ENCODE peak calls at places on chromosomes 1 and 21, in nine cellular contexts. O is heart left ventricle; U is AG04449; N is kidney; F is lower leg skin; D is activated B cell treated with CpG ODN at 0.5 μM for 24 hours; E is activated CD8-positive, alpha-beta T cell treated with anti-CD3 and anti-CD28 coated beads for 36 hours; M is MM.1S; T is astrocyte of the cerebellum. C is an unnamed sample.
A peak's percentile ranks its signal among the peaks of the same experiment; 100 is the strongest.

GRCh38 chr1:200483491-200484143 is 73.8 kb upstream of the ZNF281 start:
- DNase-seq in U (peak; percentile 98), M (no peak), F (peak; percentile 15), O (no peak), T (peak; percentile 96), E (peak; percentile 90), D (no peak), N (no peak), C (no peak)

GRCh38 chr1:7427066-7427465 is 344.0 kb upstream of the VAMP3 start:
- DNase-seq in E (no peak), N (peak; percentile 6), U (no peak), T (no peak), D (no peak), F (no peak), O (no peak), M (no peak), C (no peak)

GRCh38 chr1:59198565-59198964 is 98.3 kb upstream of the FGGY start:
- DNase-seq in F (no peak), O (no peak), M (no peak), D (no peak), U (no peak), E (no peak), N (no peak), T (peak; percentile 65), C (no peak)

GRCh38 chr1:22126531-22126930 is 16.4 kb downstream of the WNT4 start:
- DNase-seq in T (no peak), O (peak; percentile 48), F (no peak), D (no peak), M (no peak), N (no peak), E (no peak), U (no peak), C (no peak)

GRCh38 chr1:229407206-229408026 is 26.5 kb downstream of the ACTA1 start:
- DNase-seq in M (no peak), U (no peak), O (no peak), T (no peak), D (peak; percentile 23), F (no peak), N (no peak), E (no peak), C (no peak)

GRCh38 chr1:17216078-17216477 is 11.2 kb downstream of the PADI1 start:
- DNase-seq in N (no peak), M (no peak), O (no peak), E (no peak), D (no peak), T (no peak), U (no peak), F (no peak), C (no peak)

GRCh38 chr1:81149649-81150335 is 650.9 kb upstream of the ADGRL2 start:
- DNase-seq in F (no peak), D (no peak), T (no peak), N (no peak), E (no peak), M (no peak), O (no peak), U (no peak), C (no peak)

GRCh38 chr21:31088196-31088751 is 50.0 kb upstream of the KRTAP19-8 start:
- DNase-seq in M (no peak), T (no peak), U (no peak), O (no peak), N (no peak), F (no peak), D (no peak), E (no peak), C (no peak)

GRCh38 chr1:112905420-112906154 is 50.4 kb downstream of the SLC16A1 start:
- DNase-seq in M (no peak), D (no peak), F (no peak), T (peak; percentile 15), N (no peak), U (no peak), O (no peak), E (peak; percentile 9), C (no peak)

GRCh38 chr21:27525780-27526179 is 558.9 kb upstream of the ADAMTS5 start:
- DNase-seq in O (no peak), M (no peak), F (no peak), E (no peak), N (no peak), T (no peak), D (no peak), U (no peak), C (no peak)

GRCh38 chr1:117606608-117607261 is 887 bp downstream of the TENT5C start:
- DNase-seq in O (peak; percentile 71), N (peak; percentile 87), D (peak; percentile 47), U (no peak), M (peak; percentile 21), E (peak; percentile 69), T (no peak), F (no peak), C (no peak)

GRCh38 chr1:153928776-153929432 is 6.1 kb upstream of the GATAD2B start:
- DNase-seq in F (no peak), E (no peak), U (no peak), M (no peak), O (no peak), T (no peak), D (no peak), N (peak; percentile 19), C (no peak)

GRCh38 chr1:209335090-209335692 is 248.3 kb upstream of the CAMK1G start:
- DNase-seq in F (no peak), N (no peak), O (no peak), U (peak; percentile 16), T (no peak), D (no peak), E (peak; percentile 17), M (peak; percentile 51), C (no peak)

GRCh38 chr1:107404756-107405155 is 263.9 kb downstream of the NTNG1 start:
- DNase-seq in O (no peak), F (no peak), N (no peak), U (peak; percentile 36), E (no peak), M (no peak), T (peak; percentile 69), D (no peak), C (no peak)

GRCh38 chr1:201737350-201738060 is 91.5 kb upstream of the IPO9 start:
- DNase-seq in T (peak; percentile 96), E (no peak), D (no peak), O (peak; percentile 81), M (no peak), F (no peak), N (no peak), U (peak; percentile 93), C (no peak)

GRCh38 chr21:33373451-33373850 is 29.8 kb upstream of the IFNGR2 start:
- DNase-seq in U (no peak), D (no peak), M (no peak), F (no peak), E (no peak), T (no peak), N (no peak), O (no peak), C (no peak)

GRCh38 chr1:8217011-8217711 is 100.8 kb upstream of the SLC45A1 start:
- DNase-seq in F (no peak), T (no peak), U (no peak), O (peak; percentile 78), M (no peak), D (no peak), E (peak; percentile 24), N (peak; percentile 87), C (no peak)

GRCh38 chr1:229094476-229095311 is 176.2 kb upstream of the RAB4A start:
- DNase-seq in O (no peak), F (no peak), M (no peak), E (no peak), D (no peak), N (no peak), T (no peak), U (peak; percentile 29), C (no peak)

GRCh38 chr1:15885701-15886612 is 38.5 kb downstream of the SPEN start:
- DNase-seq in E (peak; percentile 37), T (peak; percentile 79), D (peak; percentile 49), M (no peak), O (peak; percentile 98), N (peak; percentile 99), U (peak; percentile 59), F (peak; percentile 97), C (no peak)
- TF ChIP-seq CTCF in E (no peak), T (peak; percentile 21), D (no peak), M (no peak), O (no peak), N (no peak), U (peak; percentile 14), F (no peak), C (no peak)

GRCh38 chr1:51558375-51558924 is 39.4 kb upstream of the EPS15 start:
- DNase-seq in U (no peak), F (no peak), N (no peak), M (no peak), E (no peak), T (no peak), D (no peak), O (no peak), C (no peak)

GRCh38 chr1:51560034-51560433 is 41.0 kb upstream of the EPS15 start:
- DNase-seq in M (no peak), U (no peak), O (no peak), T (no peak), F (no peak), D (no peak), N (no peak), E (no peak), C (no peak)

GRCh38 chr1:51561702-51562101 is 42.6 kb upstream of the EPS15 start:
- DNase-seq in U (no peak), M (no peak), D (no peak), T (no peak), F (no peak), O (no peak), N (no peak), E (no peak), C (no peak)

GRCh38 chr1:51559064-51559500 is 40.0 kb upstream of the EPS15 start:
- DNase-seq in U (no peak), D (no peak), T (no peak), E (no peak), N (no peak), F (no peak), O (no peak), M (no peak), C (no peak)

GRCh38 chr1:51559501-51559900 is 40.4 kb upstream of the EPS15 start:
- DNase-seq in D (no peak), U (no peak), E (no peak), M (no peak), O (no peak), T (no peak), N (no peak), F (no peak), C (no peak)
- TF ChIP-seq CTCF in D (no peak), U (no peak), E (no peak), M (no peak), O (no peak), T (no peak), N (no peak), F (no peak), C (no peak)

GRCh38 chr1:183011859-183012258 is 11.4 kb upstream of the LAMC1 start:
- DNase-seq in N (no peak), D (no peak), M (no peak), F (no peak), E (no peak), O (no peak), T (no peak), U (no peak), C (no peak)
- TF ChIP-seq CTCF in N (no peak), D (no peak), M (no peak), F (no peak), E (no peak), O (no peak), T (no peak), U (no peak), C (no peak)

GRCh38 chr1:171222961-171223360 is 25.3 kb upstream of the FMO1 start:
- DNase-seq in F (no peak), O (no peak), E (no peak), D (no peak), N (no peak), M (no peak), T (peak; percentile 15), U (no peak), C (no peak)
- TF ChIP-seq CTCF in F (no peak), O (no peak), E (no peak), D (no peak), N (no peak), M (no peak), T (no peak), U (no peak), C (no peak)

C was measured in D721Med.